ENCODE peak calls at places on chromosomes 16 and 17, in four cellular contexts. One of them, this sample, is unnamed.

GRCh38 chr17:73643012-73643845 is 1.0 kb downstream of the SDK2 start:
- DNase-seq in kidney: peak
- DNase-seq in tibial artery: no peak
- DNase-seq in Karpas-422: no peak
- DNase-seq in this sample: no peak

GRCh38 chr17:83058478-83059167 is 20.8 kb upstream of the METRNL start:
- DNase-seq in Karpas-422: no peak
- DNase-seq in tibial artery: peak
- DNase-seq in kidney: peak
- DNase-seq in this sample: no peak

GRCh38 chr17:74792586-74792985 is 16.4 kb upstream of the NAT9 start:
- DNase-seq in tibial artery: no peak
- DNase-seq in kidney: no peak
- DNase-seq in Karpas-422: no peak
- DNase-seq in this sample: no peak

GRCh38 chr16:47448830-47449575 is 11.9 kb downstream of the ITFG1 start:
- DNase-seq in tibial artery: no peak
- DNase-seq in Karpas-422: no peak
- DNase-seq in kidney: no peak
- DNase-seq in this sample: no peak

GRCh38 chr17:19303367-19303776 is 59.2 kb downstream of the B9D1 start:
- DNase-seq in kidney: no peak
- DNase-seq in tibial artery: no peak
- DNase-seq in Karpas-422: no peak
- DNase-seq in this sample: no peak

GRCh38 chr17:61410555-61411089 is 11.0 kb downstream of the TBX2 start:
- DNase-seq in tibial artery: peak
- DNase-seq in kidney: peak
- DNase-seq in Karpas-422: no peak
- DNase-seq in this sample: peak

GRCh38 chr17:78438271-78438691 is 59.8 kb downstream of the PGS1 start:
- DNase-seq in Karpas-422: no peak
- DNase-seq in kidney: no peak
- DNase-seq in tibial artery: no peak
- DNase-seq in this sample: no peak

GRCh38 chr17:9702916-9703780 is 57.8 kb downstream of the USP43 start:
- DNase-seq in kidney: no peak
- DNase-seq in Karpas-422: peak
- DNase-seq in tibial artery: no peak
- DNase-seq in this sample: no peak

GRCh38 chr17:55274371-55275255 is 9.9 kb downstream of the HLF start:
- DNase-seq in kidney: no peak
- DNase-seq in Karpas-422: peak
- DNase-seq in tibial artery: no peak
- DNase-seq in this sample: no peak

GRCh38 chr17:79819085-79819484 is 20.2 kb downstream of the CBX4 start:
- DNase-seq in kidney: no peak
- DNase-seq in Karpas-422: no peak
- DNase-seq in tibial artery: no peak
- DNase-seq in this sample: no peak

GRCh38 chr17:38706625-38707298 is 1.7 kb downstream of the MLLT6 start:
- DNase-seq in Karpas-422: peak
- DNase-seq in kidney: peak
- DNase-seq in tibial artery: no peak
- DNase-seq in this sample: no peak

GRCh38 chr17:11272191-11272590 is 31.2 kb downstream of the SHISA6 start:
- DNase-seq in Karpas-422: no peak
- DNase-seq in kidney: no peak
- DNase-seq in tibial artery: no peak
- DNase-seq in this sample: no peak

GRCh38 chr17:4043862-4044261 is 79.6 kb upstream of the ATP2A3 start:
- DNase-seq in tibial artery: no peak
- DNase-seq in Karpas-422: no peak
- DNase-seq in kidney: no peak
- DNase-seq in this sample: no peak

GRCh38 chr17:18245038-18245776 is 13.3 kb downstream of the FLII start:
- DNase-seq in tibial artery: no peak
- DNase-seq in kidney: no peak
- DNase-seq in Karpas-422: no peak
- DNase-seq in this sample: no peak

GRCh38 chr17:36640346-36640745 is 39.0 kb downstream of the MRM1 start:
- DNase-seq in kidney: no peak
- DNase-seq in tibial artery: no peak
- DNase-seq in Karpas-422: no peak
- DNase-seq in this sample: no peak

GRCh38 chr16:80198995-80199299 is 341.8 kb upstream of the DYNLRB2 start:
- DNase-seq in tibial artery: no peak
- DNase-seq in kidney: no peak
- DNase-seq in Karpas-422: no peak
- DNase-seq in this sample: no peak

GRCh38 chr17:39935896-39936295 is 8.4 kb downstream of the LRRC3C start:
- DNase-seq in kidney: no peak
- DNase-seq in Karpas-422: no peak
- DNase-seq in tibial artery: no peak
- DNase-seq in this sample: no peak

GRCh38 chr17:61457226-61457983 is 5.2 kb downstream of the TBX4 start:
- DNase-seq in tibial artery: no peak
- DNase-seq in kidney: no peak
- DNase-seq in Karpas-422: no peak
- DNase-seq in this sample: no peak

GRCh38 chr16:1960665-1961630 is 1.6 kb downstream of the NDUFB10 start:
- DNase-seq in tibial artery: no peak
- DNase-seq in kidney: no peak
- DNase-seq in Karpas-422: peak
- DNase-seq in this sample: no peak
- H3K27ac ChIP-seq in tibial artery: no peak
- H3K27ac ChIP-seq in kidney: no peak
- H3K27ac ChIP-seq in Karpas-422: peak
- H3K27ac ChIP-seq in this sample: no peak

DNA sequence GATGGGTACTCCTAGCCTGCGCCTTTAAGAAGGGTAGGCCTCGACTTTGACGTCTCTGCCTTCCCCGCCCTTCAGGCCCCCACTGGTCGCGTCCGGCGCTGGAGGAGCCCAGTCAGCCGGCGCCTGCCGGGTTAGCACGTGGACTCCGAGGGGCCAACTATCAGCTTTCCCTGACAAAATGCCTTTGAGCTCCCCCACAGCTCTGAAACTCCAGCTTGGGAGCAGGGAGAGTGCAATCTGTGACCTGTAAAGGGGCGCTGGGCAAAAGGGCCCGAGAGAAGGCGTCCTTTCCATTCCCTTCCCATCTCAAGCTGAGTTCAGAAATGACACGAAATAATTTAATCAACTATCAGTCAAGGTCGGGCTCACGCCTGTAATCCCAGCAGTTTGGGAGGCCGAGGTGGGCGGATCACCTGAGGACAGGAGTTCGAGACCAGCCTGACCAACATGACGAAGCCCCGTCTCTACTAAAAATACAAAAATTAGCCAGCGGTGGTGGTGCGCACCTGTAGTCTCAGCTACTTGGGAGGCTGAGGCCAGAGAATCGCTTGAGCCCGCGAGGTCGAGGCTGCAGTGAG is 2.3 kb upstream of the SLC25A39 start:
- DNase-seq in kidney: peak
- DNase-seq in Karpas-422: peak
- DNase-seq in tibial artery: peak
- DNase-seq in this sample: peak
- H3K4me3 ChIP-seq in kidney: peak
- H3K4me3 ChIP-seq in Karpas-422: peak
- H3K4me3 ChIP-seq in tibial artery: peak
- H3K4me3 ChIP-seq in this sample: no peak

DNA sequence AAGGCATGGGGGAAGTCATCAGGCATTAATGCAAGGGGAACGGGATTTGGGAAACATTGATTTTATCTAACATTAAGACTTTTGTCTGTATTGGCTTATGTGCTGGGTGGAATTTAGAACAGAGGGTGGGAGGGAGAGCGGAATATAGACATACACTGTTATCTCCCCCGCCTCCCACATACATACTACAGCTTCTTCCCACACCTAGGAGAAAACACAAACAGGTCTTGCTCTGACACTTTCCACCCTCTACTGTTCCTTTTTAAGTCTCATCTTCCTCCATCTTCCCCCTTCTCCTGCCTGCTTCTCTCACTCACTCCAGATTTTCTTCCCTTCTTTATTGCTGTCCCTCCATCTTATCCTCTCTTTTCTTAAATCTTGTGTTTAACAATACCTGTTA is 425 bp downstream of the OR4D1 start:
- DNase-seq in tibial artery: no peak
- DNase-seq in kidney: no peak
- DNase-seq in Karpas-422: no peak
- DNase-seq in this sample: no peak
- H3K27ac ChIP-seq in tibial artery: no peak
- H3K27ac ChIP-seq in kidney: no peak
- H3K27ac ChIP-seq in Karpas-422: no peak
- H3K27ac ChIP-seq in this sample: no peak

DNA sequence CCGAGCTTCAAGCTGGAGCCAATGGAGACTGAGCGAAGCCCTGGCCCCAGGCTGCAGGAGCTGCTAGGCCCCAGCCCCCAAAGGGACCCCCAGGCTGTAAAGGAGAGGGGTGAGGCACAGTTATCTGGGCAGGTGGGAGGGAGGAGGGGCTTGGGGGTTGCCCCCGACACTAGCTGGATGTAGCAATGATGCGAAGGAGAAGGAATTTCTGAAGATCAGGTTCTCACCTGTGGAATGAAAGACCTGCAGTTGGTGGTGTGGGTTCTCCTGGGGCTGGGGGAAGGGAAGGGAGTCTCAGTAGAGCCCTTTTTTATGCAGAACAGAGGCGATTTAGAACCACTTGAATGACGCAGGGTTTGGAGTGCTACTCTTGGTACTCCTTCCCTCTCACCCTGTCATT is 1.8 kb downstream of the ZNF263 start:
- DNase-seq in kidney: no peak
- DNase-seq in Karpas-422: no peak
- DNase-seq in tibial artery: peak
- DNase-seq in this sample: no peak
- H3K4me3 ChIP-seq in kidney: peak
- H3K4me3 ChIP-seq in Karpas-422: peak
- H3K4me3 ChIP-seq in tibial artery: peak
- H3K4me3 ChIP-seq in this sample: peak

GRCh38 chr17:7282752-7283321 is 1.3 kb downstream of the SLC2A4 start:
- DNase-seq in kidney: no peak
- DNase-seq in Karpas-422: peak
- DNase-seq in tibial artery: no peak
- DNase-seq in this sample: no peak

GRCh38 chr17:7281953-7282751 is 634 bp downstream of the SLC2A4 start:
- DNase-seq in Karpas-422: no peak
- DNase-seq in tibial artery: peak
- DNase-seq in kidney: peak
- DNase-seq in this sample: no peak

GRCh38 chr17:7279453-7279852 is 2.1 kb upstream of the SLC2A4 start:
- DNase-seq in tibial artery: no peak
- DNase-seq in Karpas-422: no peak
- DNase-seq in kidney: no peak
- DNase-seq in this sample: no peak

GRCh38 chr17:7280519-7281073 is 922 bp upstream of the SLC2A4 start:
- DNase-seq in kidney: peak
- DNase-seq in Karpas-422: peak
- DNase-seq in tibial artery: peak
- DNase-seq in this sample: peak

GRCh38 chr17:7281074-7281952 is at the start of gene SLC2A4:
- DNase-seq in Karpas-422: peak
- DNase-seq in kidney: peak
- DNase-seq in tibial artery: peak
- DNase-seq in this sample: peak
- H3K27ac ChIP-seq in Karpas-422: no peak
- H3K27ac ChIP-seq in kidney: peak
- H3K27ac ChIP-seq in tibial artery: peak
- H3K27ac ChIP-seq in this sample: peak

GRCh38 chr16:88385112-88385594 is 2.4 kb downstream of the ZNF469 start:
- DNase-seq in tibial artery: no peak
- DNase-seq in kidney: peak
- DNase-seq in Karpas-422: no peak
- DNase-seq in this sample: no peak

GRCh38 chr16:88385831-88386815 is 3.4 kb downstream of the ZNF469 start:
- DNase-seq in kidney: peak
- DNase-seq in tibial artery: no peak
- DNase-seq in Karpas-422: no peak
- DNase-seq in this sample: no peak

GRCh38 chr16:88382491-88383400 is at the start of gene ZNF469:
- DNase-seq in kidney: peak
- DNase-seq in tibial artery: peak
- DNase-seq in Karpas-422: no peak
- DNase-seq in this sample: no peak

GRCh38 chr16:88383401-88384221 is 852 bp downstream of the ZNF469 start:
- DNase-seq in Karpas-422: no peak
- DNase-seq in kidney: peak
- DNase-seq in tibial artery: peak
- DNase-seq in this sample: peak

DNA sequence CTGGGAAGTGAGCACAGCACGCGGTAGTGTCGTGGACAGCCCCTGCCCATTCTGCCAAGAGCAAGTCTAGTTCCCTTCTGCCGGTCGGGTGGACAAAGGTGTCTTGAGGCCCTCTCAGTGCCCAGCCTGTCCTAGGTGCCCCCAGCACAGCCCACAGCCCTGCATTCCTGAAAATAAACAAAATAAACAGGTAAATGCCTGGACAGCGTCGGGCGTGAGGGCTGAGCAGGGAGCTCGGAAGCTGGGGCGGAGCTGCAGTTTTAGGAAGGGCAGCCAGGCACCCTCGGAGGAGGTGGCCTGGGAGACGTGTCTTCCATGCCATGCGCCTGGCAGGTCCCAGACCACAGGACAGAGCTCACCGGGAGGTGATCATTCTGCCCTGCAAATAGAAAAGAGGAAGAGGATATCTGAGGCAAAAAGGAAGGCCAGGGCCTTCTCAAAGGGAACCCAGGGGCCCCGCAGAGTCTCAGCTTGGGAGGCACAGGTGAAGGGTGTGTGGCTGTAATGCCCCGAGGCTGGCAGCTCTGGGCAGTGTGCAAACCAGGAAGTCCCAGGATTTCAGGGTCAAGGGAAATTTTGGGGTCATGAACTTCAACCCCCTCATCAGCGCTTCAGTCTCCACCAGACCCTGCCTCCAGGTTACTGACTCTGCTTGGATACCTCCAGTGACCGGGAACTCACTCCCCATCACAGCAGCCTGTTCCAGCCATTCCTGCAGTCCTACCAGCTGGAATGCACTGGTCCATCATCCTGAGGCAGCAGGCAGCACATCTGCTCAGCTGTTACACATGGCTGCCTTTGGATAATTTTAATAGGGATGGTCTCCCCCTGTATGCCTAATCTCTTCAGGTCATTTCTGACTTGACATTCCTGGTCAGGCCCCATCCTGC is 1.7 kb downstream of the ZNF469 start:
- DNase-seq in tibial artery: peak
- DNase-seq in Karpas-422: no peak
- DNase-seq in kidney: peak
- DNase-seq in this sample: no peak
- H3K4me3 ChIP-seq in tibial artery: peak
- H3K4me3 ChIP-seq in Karpas-422: no peak
- H3K4me3 ChIP-seq in kidney: no peak
- H3K4me3 ChIP-seq in this sample: peak

DNA sequence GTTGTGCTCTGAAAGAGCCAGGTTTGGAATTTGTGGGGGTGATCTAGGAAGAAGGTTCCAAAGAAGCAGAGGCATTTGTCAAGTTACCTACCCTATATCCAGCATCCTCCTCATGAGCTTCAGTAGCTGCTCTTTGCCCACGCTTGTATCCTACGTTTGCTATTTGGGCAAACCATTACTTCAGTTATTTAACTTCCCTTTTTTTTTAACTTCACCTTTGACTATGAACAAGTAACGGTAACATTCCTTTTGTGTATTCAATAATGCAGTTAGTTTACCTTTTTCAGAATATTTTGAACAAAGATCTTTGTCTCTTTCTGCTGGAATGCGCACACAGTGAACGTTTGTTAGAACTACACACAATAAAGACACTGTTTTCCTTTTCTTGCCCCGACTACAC is 41.5 kb downstream of the CYB5B start:
- DNase-seq in kidney: no peak
- DNase-seq in tibial artery: no peak
- DNase-seq in Karpas-422: no peak
- DNase-seq in this sample: no peak
- H3K27ac ChIP-seq in kidney: no peak
- H3K27ac ChIP-seq in tibial artery: no peak
- H3K27ac ChIP-seq in Karpas-422: no peak
- H3K27ac ChIP-seq in this sample: no peak